ENCODE peak calls at places on chromosomes 1 and 21, in eight cellular contexts. K, M, N, Z, X, O, I and B are unnamed samples.

GRCh38 chr1:35173516-35174224 is 19.3 kb downstream of the SFPQ start:
- DNase-seq in K (no peak), M (no peak), N (peak), Z (peak), X (no peak), O (no peak), I (no peak), B (no peak)

GRCh38 chr1:58456470-58456869 is 90.1 kb downstream of the OMA1 start:
- DNase-seq in K (no peak), M (no peak), N (no peak), Z (no peak), X (no peak), O (no peak), I (no peak), B (no peak)

GRCh38 chr1:18363436-18363835 is 117.3 kb upstream of the KLHDC7A start:
- DNase-seq in K (no peak), M (no peak), N (no peak), Z (no peak), X (no peak), O (no peak), I (no peak), B (no peak)

GRCh38 chr21:17609681-17610080 is 3.0 kb downstream of the BTG3 start:
- DNase-seq in K (no peak), M (no peak), N (no peak), Z (no peak), X (no peak), O (no peak), I (no peak), B (no peak)

GRCh38 chr1:224182057-224182865 is 779 bp upstream of the DEGS1 start:
- DNase-seq in K (peak), M (peak), N (peak), Z (no peak), X (peak), O (no peak), I (no peak), B (peak)

GRCh38 chr1:178485467-178486098 is 11.2 kb downstream of the CLEC20A start:
- DNase-seq in K (no peak), M (no peak), N (no peak), Z (no peak), X (no peak), O (no peak), I (no peak), B (no peak)

GRCh38 chr1:43636006-43636641 is 13.8 kb upstream of the KDM4A start:
- DNase-seq in K (no peak), M (no peak), N (no peak), Z (no peak), X (no peak), O (no peak), I (no peak), B (no peak)

GRCh38 chr1:168758503-168758902 is 29.5 kb upstream of the DPT start:
- DNase-seq in K (no peak), M (no peak), N (no peak), Z (no peak), X (no peak), O (no peak), I (no peak), B (no peak)

GRCh38 chr1:23456226-23456625 is 27.8 kb downstream of the ASAP3 start:
- DNase-seq in K (no peak), M (no peak), N (no peak), Z (no peak), X (no peak), O (no peak), I (peak), B (no peak)

GRCh38 chr1:230270940-230271325 is 155.2 kb downstream of the PGBD5 start:
- DNase-seq in K (no peak), M (no peak), N (no peak), Z (peak), X (no peak), O (no peak), I (no peak), B (no peak)

GRCh38 chr1:17243274-17243673 is 5.6 kb upstream of the PADI3 start:
- DNase-seq in K (no peak), M (no peak), N (no peak), Z (no peak), X (no peak), O (no peak), I (no peak), B (no peak)

GRCh38 chr1:59971464-59971911 is 44.9 kb upstream of the CYP2J2 start:
- DNase-seq in K (no peak), M (peak), N (peak), Z (peak), X (peak), O (peak), I (peak), B (no peak)

GRCh38 chr21:46221664-46222435 is 6.7 kb downstream of the LSS start:
- DNase-seq in K (no peak), M (no peak), N (no peak), Z (peak), X (no peak), O (no peak), I (no peak), B (no peak)

GRCh38 chr1:67372136-67372535 is 58.1 kb downstream of the SERBP1 start:
- DNase-seq in K (no peak), M (no peak), N (no peak), Z (no peak), X (no peak), O (no peak), I (no peak), B (no peak)

GRCh38 chr21:25942145-25942544 is 207.4 kb downstream of the GABPA start:
- DNase-seq in K (no peak), M (no peak), N (no peak), Z (no peak), X (no peak), O (no peak), I (no peak), B (no peak)

GRCh38 chr1:234845097-234845660 is 235.2 kb upstream of the IRF2BP2 start:
- DNase-seq in K (peak), M (peak), N (no peak), Z (no peak), X (no peak), O (no peak), I (no peak), B (no peak)